ENCODE peak calls at places on chromosomes 5 and 9, in eight cellular contexts. L is progenitor cell of endocrine pancreas; E is RPMI8226; W is A549; M is SW480; G is ELR; V is caudate nucleus; D is stimulated activated CD8-positive, alpha-beta memory T cell treated with anti-CD3 and anti-CD28 coated beads, Interleukin-4, amount 100 ng/mL, for 24 hours. A is an unnamed sample.
A peak's percentile ranks its signal among the peaks of the same experiment; 100 is the strongest.

GRCh38 chr5:98588225-98588624 is 185.2 kb upstream of the RGMB start:
- DNase-seq in L (no peak), E (no peak), W (no peak), M (no peak), G (no peak), V (no peak), D (no peak), A (no peak)

GRCh38 chr5:167665841-167666375 is 625.5 kb upstream of the WWC1 start:
- DNase-seq in L (no peak), E (no peak), W (no peak), M (no peak), G (no peak), V (no peak), D (no peak), A (no peak)

GRCh38 chr9:109477269-109478203 is 20.6 kb downstream of the PTPN3 start:
- DNase-seq in L (peak; percentile 57), E (no peak), W (peak; percentile 87), M (peak; percentile 95), G (no peak), V (no peak), D (no peak), A (no peak)

GRCh38 chr5:101976933-101977332 is 319.2 kb downstream of the SLCO4C1 start:
- DNase-seq in L (no peak), E (no peak), W (no peak), M (no peak), G (no peak), V (no peak), D (no peak), A (no peak)

GRCh38 chr5:18487928-18488480 is 853.7 kb downstream of the TAF11L14 start:
- DNase-seq in L (no peak), E (no peak), W (no peak), M (no peak), G (peak; percentile 18), V (no peak), D (no peak), A (peak; percentile 14)

GRCh38 chr5:164972973-164973372 is 1467.6 kb downstream of the MAT2B start:
- DNase-seq in L (no peak), E (no peak), W (no peak), M (no peak), G (no peak), V (no peak), D (no peak), A (no peak)

GRCh38 chr5:151079838-151080619 is 805 bp downstream of the TNIP1 start:
- DNase-seq in L (no peak), E (peak; percentile 16), W (peak; percentile 58), M (peak; percentile 21), G (peak; percentile 94), V (no peak), D (no peak), A (no peak)

GRCh38 chr5:53479656-53480473 is 564 bp upstream of the FST start:
- DNase-seq in L (peak; percentile 39), E (peak; percentile 7), W (peak; percentile 55), M (no peak), G (peak; percentile 67), V (no peak), D (no peak), A (peak; percentile 67)

GRCh38 chr9:16704489-16705111 is 165.9 kb downstream of the BNC2 start:
- DNase-seq in L (no peak), E (no peak), W (no peak), M (no peak), G (peak; percentile 79), V (no peak), D (no peak), A (peak; percentile 65)

GRCh38 chr5:71899865-71900342 is 180.8 kb downstream of the CARTPT start:
- DNase-seq in L (no peak), E (no peak), W (no peak), M (peak; percentile 43), G (peak; percentile 56), V (no peak), D (no peak), A (no peak)

GRCh38 chr5:56608216-56608925 is 207.0 kb upstream of the MAP3K1 start:
- DNase-seq in L (no peak), E (peak; percentile 23), W (no peak), M (no peak), G (no peak), V (no peak), D (no peak), A (no peak)

GRCh38 chr9:87816041-87816440 is 66.6 kb upstream of the SPATA31E1 start:
- DNase-seq in L (no peak), E (peak; percentile 3), W (no peak), M (no peak), G (no peak), V (no peak), D (no peak), A (no peak)

GRCh38 chr9:445033-445432 is 230.4 kb downstream of the DOCK8 start:
- DNase-seq in L (no peak), E (no peak), W (peak; percentile 20), M (no peak), G (no peak), V (no peak), D (no peak), A (no peak)

GRCh38 chr5:113806823-113807222 is 293.3 kb downstream of the YTHDC2 start:
- DNase-seq in L (no peak), E (no peak), W (no peak), M (no peak), G (no peak), V (no peak), D (no peak), A (no peak)

GRCh38 chr9:27787941-27788340 is 214.7 kb upstream of the C9orf72 start:
- DNase-seq in L (no peak), E (no peak), W (peak; percentile 22), M (no peak), G (no peak), V (no peak), D (no peak), A (peak; percentile 64)

GRCh38 chr9:132795511-132796303 is 82.4 kb downstream of the AK8 start:
- DNase-seq in L (no peak), E (no peak), W (no peak), M (no peak), G (no peak), V (no peak), D (no peak), A (no peak)

GRCh38 chr9:101027733-101028345 is 688 bp upstream of the PLPPR1 start:
- DNase-seq in L (no peak), E (no peak), W (no peak), M (peak; percentile 39), G (no peak), V (no peak), D (no peak), A (no peak)

GRCh38 chr5:33761139-33761538 is 130.7 kb downstream of the ADAMTS12 start:
- DNase-seq in L (no peak), E (no peak), W (no peak), M (no peak), G (no peak), V (no peak), D (no peak), A (peak; percentile 64)

A was measured in GM23338.